ENCODE peak calls at places on chromosomes 6 and 20, in eight cellular contexts. G, Q, P, F, E, M, X and K are unnamed samples.

GRCh38 chr6:46184114-46184513 is 13.3 kb upstream of the ENPP5 start:
- DNase-seq in G (no peak), Q (no peak), P (peak; percentile 11), F (no peak), E (no peak), M (no peak), X (peak; percentile 89), K (no peak)

GRCh38 chr6:108804976-108805375 is 43.2 kb upstream of the ARMC2 start:
- DNase-seq in G (no peak), Q (no peak), P (no peak), F (no peak), E (no peak), M (no peak), X (no peak), K (no peak)

GRCh38 chr20:57760698-57761412 is 51.0 kb upstream of the PMEPA1 start:
- DNase-seq in G (no peak), Q (peak; percentile 37), P (no peak), F (no peak), E (no peak), M (no peak), X (no peak), K (no peak)

GRCh38 chr6:151075527-151075926 is 164.2 kb upstream of the AKAP12 start:
- DNase-seq in G (no peak), Q (no peak), P (no peak), F (no peak), E (no peak), M (no peak), X (peak; percentile 87), K (no peak)

GRCh38 chr6:15504581-15505350 is 158.1 kb downstream of the DTNBP1 start:
- DNase-seq in G (peak; percentile 48), Q (peak; percentile 85), P (peak; percentile 62), F (peak; percentile 91), E (no peak), M (peak; percentile 75), X (peak; percentile 98), K (no peak)

GRCh38 chr20:61328906-61329558 is 77.0 kb downstream of the CDH4 start:
- DNase-seq in G (no peak), Q (no peak), P (no peak), F (no peak), E (no peak), M (no peak), X (no peak), K (no peak)

GRCh38 chr6:141956868-141957267 is 175.9 kb upstream of the GJE1 start:
- DNase-seq in G (no peak), Q (no peak), P (no peak), F (no peak), E (no peak), M (no peak), X (no peak), K (no peak)

GRCh38 chr6:115551510-115551909 is 509.2 kb downstream of the FRK start:
- DNase-seq in G (no peak), Q (no peak), P (peak; percentile 38), F (no peak), E (no peak), M (no peak), X (no peak), K (no peak)

GRCh38 chr6:45681860-45682488 is 304.2 kb upstream of the SUPT3H start:
- DNase-seq in G (peak; percentile 55), Q (no peak), P (no peak), F (no peak), E (no peak), M (no peak), X (peak; percentile 23), K (peak; percentile 89)

GRCh38 chr20:47768016-47768953 is 17.0 kb downstream of the SULF2 start:
- DNase-seq in G (peak; percentile 68), Q (no peak), P (peak; percentile 33), F (peak; percentile 76), E (no peak), M (peak; percentile 38), X (peak; percentile 55), K (no peak)
- H3K27ac ChIP-seq in G (peak overlapping the region; percentile 42), Q (no peak overlapping the region), P (no peak overlapping the region), F (peak overlapping the region; percentile 76), E (no peak overlapping the region), M (no peak overlapping the region), X (no peak overlapping the region), K (peak overlapping the region; percentile 42)

GRCh38 chr6:158338311-158339112 is 26.2 kb downstream of the TULP4 start:
- DNase-seq in G (no peak), Q (no peak), P (no peak), F (no peak), E (no peak), M (no peak), X (no peak), K (peak; percentile 12)

GRCh38 chr6:158333094-158333493 is 20.8 kb downstream of the TULP4 start:
- DNase-seq in G (no peak), Q (no peak), P (no peak), F (no peak), E (no peak), M (no peak), X (no peak), K (no peak)

GRCh38 chr6:158334534-158334933 is 22.3 kb downstream of the TULP4 start:
- DNase-seq in G (no peak), Q (no peak), P (no peak), F (no peak), E (no peak), M (no peak), X (no peak), K (peak; percentile 34)

GRCh38 chr6:158340252-158340651 is 28.0 kb downstream of the TULP4 start:
- DNase-seq in G (no peak), Q (no peak), P (no peak), F (no peak), E (no peak), M (no peak), X (no peak), K (no peak)

DNA sequence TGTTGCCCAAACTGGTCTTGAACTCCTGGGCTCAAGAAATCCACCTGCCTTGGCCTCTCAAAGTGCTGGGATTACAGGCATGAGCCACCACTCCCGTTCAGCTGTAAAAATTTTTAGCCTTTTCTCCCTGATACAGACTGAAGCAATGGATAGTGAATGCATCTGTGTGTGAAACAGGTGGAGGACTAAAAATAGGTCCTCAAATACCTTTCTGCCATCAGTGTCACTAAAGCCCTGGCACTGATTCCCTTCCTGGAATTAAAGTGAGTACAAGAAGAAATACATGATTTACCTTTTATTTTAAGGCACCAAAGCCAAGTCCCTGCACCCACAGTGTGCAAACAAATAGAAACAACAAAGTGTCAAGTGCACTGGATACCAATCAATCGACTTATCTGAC is 25.1 kb downstream of the TULP4 start:
- DNase-seq in G (no peak), Q (no peak), P (no peak), F (no peak), E (no peak), M (no peak), X (no peak), K (peak; percentile 62)
- H3K27ac ChIP-seq in G (no peak overlapping the region), Q (no peak overlapping the region), P (no peak overlapping the region), F (no peak overlapping the region), E (no peak overlapping the region), M (no peak overlapping the region), X (no peak overlapping the region), K (no peak overlapping the region)

GRCh38 chr6:36598326-36598725 is 4.2 kb downstream of the SRSF3 start:
- DNase-seq in G (peak; percentile 22), Q (peak; percentile 23), P (no peak), F (peak; percentile 14), E (no peak), M (no peak), X (no peak), K (no peak)
- H3K27ac ChIP-seq in G (peak overlapping the region; percentile 100), Q (peak overlapping the region; percentile 29), P (no peak overlapping the region), F (no peak overlapping the region), E (no peak overlapping the region), M (no peak overlapping the region), X (peak overlapping the region; percentile 18), K (no peak overlapping the region)

DNA sequence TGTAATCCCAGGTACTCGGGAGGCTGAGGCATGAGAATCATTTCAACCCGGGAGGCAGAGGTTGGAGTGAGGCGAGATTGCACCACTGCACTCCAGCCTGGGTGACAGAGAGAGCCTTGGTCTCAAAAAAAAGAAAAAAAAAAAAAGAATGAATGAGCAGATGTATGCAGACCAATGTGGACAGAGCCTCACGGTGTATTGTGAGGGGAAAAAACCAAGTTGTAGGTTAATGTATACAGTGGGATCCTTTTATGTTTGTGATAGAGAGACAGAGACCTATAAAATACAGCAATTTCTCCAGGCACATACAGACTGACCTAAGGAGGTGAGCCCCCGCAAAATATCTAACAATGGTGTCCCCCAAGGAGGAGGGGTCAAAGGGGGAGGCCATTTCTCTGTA is 11.7 kb downstream of the TGM2 start:
- DNase-seq in G (no peak), Q (no peak), P (no peak), F (no peak), E (no peak), M (no peak), X (no peak), K (no peak)
- H3K27ac ChIP-seq in G (peak overlapping the region; percentile 65), Q (peak overlapping the region; percentile 89), P (no peak overlapping the region), F (no peak overlapping the region), E (no peak overlapping the region), M (peak overlapping the region; percentile 81), X (no peak overlapping the region), K (peak overlapping the region; percentile 93)